ENCODE peak calls at places on chromosome 1, in four cellular contexts. One of them, this sample, is unnamed.

GRCh38 chr1:94063379-94063778 is 57.6 kb downstream of the ABCA4 start:
- DNase-seq in BE2C: peak; percentile 18
- DNase-seq in A549: no peak
- DNase-seq in endothelial cell: no peak
- DNase-seq in this sample: peak; percentile 32

GRCh38 chr1:43321331-43321891 is 16.2 kb upstream of the MPL start:
- DNase-seq in A549: no peak
- DNase-seq in BE2C: no peak
- DNase-seq in endothelial cell: no peak
- DNase-seq in this sample: no peak

GRCh38 chr1:50605186-50605875 is 182.1 kb upstream of the DMRTA2 start:
- DNase-seq in A549: peak; percentile 19
- DNase-seq in BE2C: peak; percentile 27
- DNase-seq in endothelial cell: peak; percentile 45
- DNase-seq in this sample: no peak

GRCh38 chr1:8239306-8240023 is 78.4 kb upstream of the SLC45A1 start:
- DNase-seq in endothelial cell: no peak
- DNase-seq in BE2C: no peak
- DNase-seq in A549: no peak
- DNase-seq in this sample: peak; percentile 70

GRCh38 chr1:218585565-218586184 is 240.5 kb downstream of the TGFB2 start:
- DNase-seq in A549: peak; percentile 88
- DNase-seq in endothelial cell: peak; percentile 20
- DNase-seq in BE2C: peak; percentile 36
- DNase-seq in this sample: peak; percentile 61

GRCh38 chr1:25802915-25803314 is 2.9 kb downstream of the SELENON start:
- DNase-seq in endothelial cell: no peak
- DNase-seq in BE2C: no peak
- DNase-seq in A549: no peak
- DNase-seq in this sample: no peak

GRCh38 chr1:151680812-151681211 is 35.8 kb downstream of the CELF3 start:
- DNase-seq in BE2C: no peak
- DNase-seq in endothelial cell: no peak
- DNase-seq in A549: peak; percentile 83
- DNase-seq in this sample: no peak

GRCh38 chr1:152143147-152143845 is 15.7 kb downstream of the RPTN start:
- DNase-seq in endothelial cell: no peak
- DNase-seq in BE2C: no peak
- DNase-seq in A549: no peak
- DNase-seq in this sample: no peak

GRCh38 chr1:38046333-38046883 is at the start of gene POU3F1:
- DNase-seq in BE2C: no peak
- DNase-seq in A549: no peak
- DNase-seq in endothelial cell: no peak
- DNase-seq in this sample: no peak

GRCh38 chr1:240991230-240991629 is 365.8 kb downstream of the RGS7 start:
- DNase-seq in A549: no peak
- DNase-seq in BE2C: no peak
- DNase-seq in endothelial cell: no peak
- DNase-seq in this sample: no peak
- TF ChIP-seq CTCF in A549: no peak
- TF ChIP-seq CTCF in BE2C: no peak
- TF ChIP-seq CTCF in endothelial cell: no peak
- TF ChIP-seq CTCF in this sample: no peak

DNA sequence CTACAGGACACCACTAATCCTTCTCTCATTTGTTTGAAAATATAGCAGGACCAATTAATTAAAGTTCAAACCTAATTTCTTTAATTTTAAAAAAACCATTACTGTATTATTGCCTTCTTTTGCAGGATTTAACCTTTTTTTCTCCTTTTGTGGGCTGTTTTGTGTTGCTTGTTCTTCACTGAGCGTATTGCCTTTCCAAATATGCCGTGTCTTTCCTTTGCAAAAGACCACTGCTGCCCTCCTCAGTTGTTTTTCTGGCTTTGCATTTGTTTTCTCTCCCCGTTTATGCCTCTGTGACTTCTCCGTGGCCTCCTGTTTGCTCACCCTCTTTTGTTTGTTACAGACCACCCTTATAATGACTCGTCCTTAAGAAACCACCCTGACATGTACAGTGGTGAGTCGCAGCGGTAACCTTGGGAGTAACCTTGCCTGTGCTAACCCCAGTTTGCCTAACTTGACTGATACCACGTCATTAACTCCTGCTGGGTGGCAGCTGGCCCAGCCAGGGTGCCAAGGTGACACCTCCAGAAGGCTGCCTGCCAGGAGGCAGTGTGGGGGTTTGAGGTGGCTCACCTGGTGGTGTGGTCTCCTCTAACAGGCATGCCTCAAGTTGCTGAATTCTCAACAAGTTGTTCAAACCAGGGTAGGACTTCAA is 81.1 kb upstream of the CNTN2 start:
- DNase-seq in A549: no peak
- DNase-seq in BE2C: no peak
- DNase-seq in endothelial cell: no peak
- DNase-seq in this sample: no peak
- TF ChIP-seq CTCF in A549: no peak
- TF ChIP-seq CTCF in BE2C: peak; percentile 3
- TF ChIP-seq CTCF in endothelial cell: no peak
- TF ChIP-seq CTCF in this sample: no peak

DNA sequence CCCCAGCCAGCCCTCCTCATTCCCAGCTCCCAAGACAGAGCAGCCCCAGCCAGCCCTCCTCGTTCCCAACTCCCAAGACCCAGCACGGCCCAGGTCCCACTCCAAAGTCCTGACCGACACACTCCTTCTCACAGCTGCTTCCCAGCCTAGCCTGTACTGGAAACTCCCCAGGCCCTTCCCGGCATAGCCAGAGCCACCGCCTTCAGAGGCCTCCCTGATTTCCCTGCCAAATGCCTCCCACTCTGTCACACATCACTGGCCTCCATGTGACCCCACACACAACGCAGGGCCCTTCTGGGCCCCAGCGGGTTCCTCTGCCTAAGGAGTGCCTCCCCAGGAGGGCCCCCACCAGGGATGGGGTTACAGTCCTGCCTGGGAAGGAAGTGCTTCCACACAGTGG is 2.8 kb downstream of the UBE2J2 start:
- DNase-seq in endothelial cell: no peak
- DNase-seq in A549: no peak
- DNase-seq in BE2C: no peak
- DNase-seq in this sample: no peak
- TF ChIP-seq CTCF in endothelial cell: no peak
- TF ChIP-seq CTCF in A549: no peak
- TF ChIP-seq CTCF in BE2C: no peak
- TF ChIP-seq CTCF in this sample: no peak

GRCh38 chr1:242525360-242525722 is 844 bp upstream of the PLD5 start:
- DNase-seq in A549: no peak
- DNase-seq in endothelial cell: no peak
- DNase-seq in BE2C: no peak
- DNase-seq in this sample: no peak

GRCh38 chr1:242523282-242523967 is 1.1 kb downstream of the PLD5 start:
- DNase-seq in endothelial cell: no peak
- DNase-seq in A549: peak; percentile 23
- DNase-seq in BE2C: no peak
- DNase-seq in this sample: no peak

GRCh38 chr1:242523968-242524570 is 428 bp downstream of the PLD5 start:
- DNase-seq in A549: peak; percentile 83
- DNase-seq in BE2C: peak; percentile 82
- DNase-seq in endothelial cell: peak; percentile 60
- DNase-seq in this sample: peak; percentile 84

GRCh38 chr1:242525769-242526168 is 1.3 kb upstream of the PLD5 start:
- DNase-seq in endothelial cell: no peak
- DNase-seq in BE2C: no peak
- DNase-seq in A549: no peak
- DNase-seq in this sample: no peak

DNA sequence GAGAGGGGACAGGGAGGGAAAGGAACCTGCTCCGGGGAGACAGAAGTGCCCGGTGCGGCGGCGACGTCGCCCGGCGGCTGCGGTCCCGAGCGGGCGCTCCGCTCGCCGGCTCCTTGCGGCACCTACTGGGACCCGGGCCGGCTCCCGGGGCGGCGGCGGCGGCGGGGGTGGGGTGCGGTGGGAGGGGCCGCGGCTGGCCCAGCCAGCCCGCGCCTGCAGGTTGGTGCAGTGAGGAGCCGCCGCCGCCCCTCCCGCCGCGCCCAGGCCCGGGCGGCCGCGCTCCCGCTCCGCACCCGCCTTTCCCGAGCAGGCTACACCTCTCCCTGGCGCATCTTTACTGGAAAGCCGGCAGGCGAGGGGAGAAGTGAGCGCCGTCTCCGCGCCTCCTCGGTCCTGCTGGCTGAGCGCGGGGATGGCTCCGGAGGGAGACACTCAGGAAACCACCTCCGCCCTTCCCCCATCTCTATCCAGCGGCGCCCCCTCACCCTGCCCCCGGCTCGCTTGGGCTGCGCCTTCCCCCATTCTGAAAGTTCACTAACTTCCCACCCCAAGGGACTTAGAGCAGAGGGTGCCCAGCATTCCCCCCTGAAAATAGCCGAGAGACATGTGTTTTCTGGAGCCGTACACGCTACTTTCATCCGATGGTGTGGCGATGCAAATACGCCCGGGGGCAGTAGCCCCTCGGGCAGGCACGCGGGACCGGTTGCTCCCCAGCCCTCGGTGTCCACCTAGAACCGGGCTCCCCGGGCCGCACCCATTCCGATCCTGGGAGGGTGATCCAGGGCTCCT is at the start of gene PLD5:
- DNase-seq in BE2C: peak; percentile 49
- DNase-seq in A549: peak; percentile 52
- DNase-seq in endothelial cell: peak; percentile 31
- DNase-seq in this sample: peak; percentile 54
- TF ChIP-seq CTCF in BE2C: no peak
- TF ChIP-seq CTCF in A549: peak; percentile 6
- TF ChIP-seq CTCF in endothelial cell: no peak
- TF ChIP-seq CTCF in this sample: no peak

GRCh38 chr1:211183924-211184323 is 50.0 kb upstream of the KCNH1 start:
- DNase-seq in BE2C: no peak
- DNase-seq in endothelial cell: no peak
- DNase-seq in A549: no peak
- DNase-seq in this sample: no peak
- TF ChIP-seq CTCF in BE2C: no peak
- TF ChIP-seq CTCF in endothelial cell: no peak
- TF ChIP-seq CTCF in A549: no peak
- TF ChIP-seq CTCF in this sample: no peak